ENCODE peak calls at places on chromosomes 12 and 14, in six cellular contexts. D is colonic mucosa, K is fibroblast of pulmonary artery, U is fibroblast of villous mesenchyme, A is bronchial epithelial cell, M is foreskin fibroblast. J is an unnamed sample.

GRCh38 chr12:106493531-106493930 is 89.3 kb upstream of the RFX4 start:
- DNase-seq in D (no peak), K (no peak), U (no peak), A (no peak), M (no peak), J (no peak)

GRCh38 chr12:89354630-89354931 is 2.3 kb upstream of the DUSP6 start:
- DNase-seq in D (peak), K (peak), U (no peak), A (no peak), M (no peak), J (no peak)

GRCh38 chr12:117816-118345 is 51.3 kb downstream of the IQSEC3 start:
- DNase-seq in D (no peak), K (no peak), U (no peak), A (no peak), M (no peak), J (no peak)

GRCh38 chr14:103385994-103386491 is 828 bp downstream of the MARK3 start:
- DNase-seq in D (peak), K (peak), U (peak), A (no peak), M (peak), J (no peak)

GRCh38 chr14:69632154-69632553 is 20.8 kb downstream of the SUSD6 start:
- DNase-seq in D (no peak), K (no peak), U (no peak), A (no peak), M (no peak), J (no peak)

GRCh38 chr14:22856428-22856827 is 15.1 kb upstream of the LRP10 start:
- DNase-seq in D (no peak), K (no peak), U (no peak), A (no peak), M (no peak), J (no peak)

GRCh38 chr12:19196959-19197630 is 67.6 kb downstream of the PLEKHA5 start:
- DNase-seq in D (no peak), K (peak), U (peak), A (no peak), M (no peak), J (no peak)

GRCh38 chr12:13436696-13437391 is 240.3 kb downstream of the EMP1 start:
- DNase-seq in D (no peak), K (peak), U (peak), A (peak), M (peak), J (no peak)

GRCh38 chr12:125525879-125526278 is 460.6 kb downstream of the AACS start:
- DNase-seq in D (no peak), K (no peak), U (no peak), A (no peak), M (no peak), J (no peak)

GRCh38 chr14:31360919-31361662 is 59.3 kb downstream of the HEATR5A start:
- DNase-seq in D (no peak), K (peak), U (no peak), A (peak), M (peak), J (no peak)

GRCh38 chr12:121089813-121090430 is 42.8 kb upstream of the P2RX7 start:
- DNase-seq in D (no peak), K (no peak), U (no peak), A (no peak), M (no peak), J (no peak)
- TF ChIP-seq CTCF in D (no peak), K (no peak), U (no peak), A (no peak), M (no peak), J (no peak)

GRCh38 chr12:114683709-114684097 is 272 bp downstream of the TBX3 start:
- DNase-seq in D (no peak), K (no peak), U (no peak), A (no peak), M (no peak), J (no peak)

GRCh38 chr12:114685320-114685781 is 1.4 kb upstream of the TBX3 start:
- DNase-seq in D (no peak), K (no peak), U (no peak), A (no peak), M (peak), J (no peak)

GRCh38 chr12:114682920-114683708 is 861 bp downstream of the TBX3 start:
- DNase-seq in D (no peak), K (peak), U (peak), A (no peak), M (peak), J (no peak)

GRCh38 chr12:114684870-114685273 is 897 bp upstream of the TBX3 start:
- DNase-seq in D (no peak), K (no peak), U (no peak), A (no peak), M (no peak), J (no peak)

GRCh38 chr12:114684098-114684869 is at the start of gene TBX3:
- DNase-seq in D (peak), K (peak), U (peak), A (peak), M (peak), J (peak)
- H3K4me3 ChIP-seq in D (peak), K (peak), U (peak), A (peak), M (peak), J (peak)

DNA sequence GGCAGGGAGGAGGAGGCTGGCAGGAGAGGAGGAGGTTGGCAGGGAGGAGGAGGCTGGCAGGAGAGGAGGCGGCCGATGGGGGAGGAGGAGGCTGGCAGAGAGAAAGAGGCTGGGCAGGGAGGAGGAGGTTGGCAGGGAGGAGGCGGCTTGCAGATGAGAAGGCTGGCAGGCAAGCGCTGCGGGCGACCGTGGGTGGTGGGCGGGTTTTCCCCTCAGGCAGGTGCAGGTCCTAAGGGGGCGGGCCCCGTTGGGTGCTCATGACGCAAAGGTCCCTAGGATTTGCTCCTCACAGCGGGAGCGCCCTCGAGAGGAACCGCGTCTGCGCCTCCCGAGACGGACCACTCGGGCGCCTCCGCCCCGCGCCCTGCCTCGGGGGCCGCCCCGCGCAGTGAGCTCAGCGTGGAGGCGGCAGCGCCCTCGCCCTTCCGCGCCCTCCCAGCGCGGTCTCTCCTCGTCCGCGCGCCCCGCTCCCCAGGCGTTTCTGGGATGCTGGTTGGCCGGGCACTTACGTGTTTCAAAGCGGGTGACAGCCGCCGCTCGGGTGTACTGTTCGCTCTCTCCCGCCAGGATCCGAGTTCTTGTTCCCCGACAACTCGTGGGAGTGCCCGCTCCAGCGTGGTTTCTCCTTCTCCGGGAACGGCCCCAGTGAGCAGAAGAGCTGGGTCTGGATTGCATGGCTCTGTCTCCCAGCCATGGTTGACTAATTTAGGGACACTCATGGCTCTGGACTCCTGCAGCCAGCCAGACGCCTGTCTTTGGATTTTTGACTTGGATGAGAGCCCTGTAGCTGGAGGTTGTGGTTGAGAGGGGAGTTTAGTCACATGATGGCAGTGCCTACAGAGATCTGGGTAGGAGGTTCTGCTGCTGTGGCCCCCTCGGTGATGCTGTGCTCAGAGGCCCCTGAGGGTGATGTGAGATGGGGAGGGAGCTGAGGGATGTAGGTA is 64.1 kb upstream of the PPP4R3A start:
- DNase-seq in D (peak), K (peak), U (peak), A (peak), M (peak), J (no peak)
- TF ChIP-seq CTCF in D (no peak), K (no peak), U (no peak), A (no peak), M (no peak), J (no peak)

GRCh38 chr14:44895716-44896115 is 66.0 kb downstream of the KLHL28 start:
- DNase-seq in D (no peak), K (peak), U (peak), A (peak), M (peak), J (no peak)

GRCh38 chr14:44897844-44898151 is 63.9 kb downstream of the KLHL28 start:
- DNase-seq in D (no peak), K (peak), U (peak), A (peak), M (no peak), J (no peak)

GRCh38 chr14:44898547-44898946 is 63.2 kb downstream of the KLHL28 start:
- DNase-seq in D (no peak), K (no peak), U (peak), A (peak), M (peak), J (no peak)

GRCh38 chr14:44896275-44897040 is 65.3 kb downstream of the KLHL28 start:
- DNase-seq in D (no peak), K (no peak), U (no peak), A (no peak), M (no peak), J (no peak)

GRCh38 chr14:44897041-44897843 is 64.5 kb downstream of the KLHL28 start:
- DNase-seq in D (peak), K (peak), U (peak), A (peak), M (peak), J (peak)
- H3K4me3 ChIP-seq in D (peak), K (peak), U (peak), A (peak), M (peak), J (peak)